ENCODE peak calls at places on chromosome 10, in nine cellular contexts. V is esophagus muscularis mucosa; K is stimulated activated CD8-positive, alpha-beta memory T cell treated with anti-CD3 and anti-CD28 coated beads, Interleukin-15, amount 100 ng/mL, for 4 hours; F is NCI-H345; E is activated naive CD4-positive, alpha-beta T cell treated with anti-CD3 and anti-CD28 coated beads for 36 hours; Y is activated T-cell treated with anti-CD3 and anti-CD28 coated beads for 1 hour; T is NCI-H1417; X is NCI-H1092; W is ELR. O is an unnamed sample.

GRCh38 chr10:119361037-119361436 is 153.7 kb downstream of the GRK5 start:
- DNase-seq in V (no peak), K (no peak), F (no peak), E (no peak), Y (no peak), T (no peak), X (no peak), W (no peak), O (no peak)

GRCh38 chr10:70714245-70714644 is 41.9 kb downstream of the ADAMTS14 start:
- DNase-seq in V (no peak), K (no peak), F (no peak), E (no peak), Y (no peak), T (no peak), X (no peak), W (no peak), O (no peak)

GRCh38 chr10:93281367-93281720 is 200.8 kb downstream of the MYOF start:
- DNase-seq in V (no peak), K (no peak), F (no peak), E (no peak), Y (no peak), T (peak), X (no peak), W (no peak), O (no peak)

GRCh38 chr10:115417585-115418265 is 324.6 kb downstream of the ATRNL1 start:
- DNase-seq in V (no peak), K (no peak), F (no peak), E (peak), Y (no peak), T (peak), X (no peak), W (peak), O (no peak)

GRCh38 chr10:3119796-3120459 is 52.6 kb downstream of the PFKP start:
- DNase-seq in V (no peak), K (no peak), F (no peak), E (no peak), Y (no peak), T (no peak), X (no peak), W (peak), O (no peak)

GRCh38 chr10:127552446-127552845 is 3.3 kb downstream of the NPS start:
- DNase-seq in V (peak), K (no peak), F (no peak), E (no peak), Y (no peak), T (no peak), X (no peak), W (no peak), O (no peak)

GRCh38 chr10:97542169-97543024 is 30.2 kb upstream of the ANKRD2 start:
- DNase-seq in V (no peak), K (peak), F (no peak), E (peak), Y (no peak), T (no peak), X (no peak), W (peak), O (peak)

GRCh38 chr10:62723375-62723774 is 81.1 kb upstream of the ADO start:
- DNase-seq in V (no peak), K (no peak), F (no peak), E (no peak), Y (no peak), T (no peak), X (no peak), W (no peak), O (no peak)

GRCh38 chr10:7410306-7410799 is 481 bp downstream of the SFMBT2 start:
- DNase-seq in V (no peak), K (no peak), F (no peak), E (peak), Y (peak), T (peak), X (peak), W (no peak), O (no peak)

GRCh38 chr10:26269754-26270153 is 53.2 kb downstream of the GAD2 start:
- DNase-seq in V (no peak), K (no peak), F (no peak), E (no peak), Y (no peak), T (peak), X (peak), W (peak), O (no peak)

GRCh38 chr10:16440396-16441105 is 3.7 kb downstream of the PTER start:
- DNase-seq in V (no peak), K (no peak), F (no peak), E (peak), Y (no peak), T (peak), X (no peak), W (peak), O (no peak)

GRCh38 chr10:10892290-10892875 is 125.3 kb upstream of the CELF2 start:
- DNase-seq in V (no peak), K (no peak), F (peak), E (no peak), Y (no peak), T (no peak), X (no peak), W (no peak), O (no peak)